ENCODE peak calls at places on chromosomes 3 and 15, in nine cellular contexts. I, R, A, D, Z, K, Q, U and E are unnamed samples.

GRCh38 chr3:98099848-98100247 is 12.9 kb downstream of the OR5AC2 start:
- DNase-seq in I (no peak), R (no peak), A (no peak), D (no peak), Z (no peak), K (no peak), Q (no peak), U (no peak), E (no peak)

GRCh38 chr3:65559643-65560042 is 479.1 kb downstream of the MAGI1 start:
- DNase-seq in I (no peak), R (no peak), A (no peak), D (no peak), Z (no peak), K (no peak), Q (no peak), U (no peak), E (no peak)

GRCh38 chr15:68229386-68230156 is at the start of gene CLN6:
- DNase-seq in I (peak; percentile 89), R (peak; percentile 94), A (peak; percentile 74), D (peak; percentile 84), Z (peak; percentile 92), K (peak; percentile 94), Q (peak; percentile 94), U (peak; percentile 80), E (peak; percentile 99)

GRCh38 chr15:70077436-70077835 is 20.3 kb downstream of the TLE3 start:
- DNase-seq in I (no peak), R (no peak), A (no peak), D (peak; percentile 40), Z (no peak), K (no peak), Q (no peak), U (no peak), E (peak; percentile 65)

GRCh38 chr15:41944313-41944940 is 27.9 kb downstream of the EHD4 start:
- DNase-seq in I (no peak), R (peak; percentile 95), A (peak; percentile 95), D (peak; percentile 69), Z (no peak), K (no peak), Q (peak; percentile 88), U (no peak), E (peak; percentile 90)

GRCh38 chr3:87509401-87509800 is 233.0 kb upstream of the POU1F1 start:
- DNase-seq in I (peak; percentile 32), R (no peak), A (no peak), D (no peak), Z (no peak), K (no peak), Q (no peak), U (no peak), E (no peak)

GRCh38 chr3:110180733-110181132 is 843.4 kb upstream of the DPPA4 start:
- DNase-seq in I (no peak), R (peak; percentile 68), A (peak; percentile 16), D (peak; percentile 12), Z (no peak), K (no peak), Q (no peak), U (no peak), E (no peak)

GRCh38 chr3:94293793-94294195 is 230.9 kb downstream of the NSUN3 start:
- DNase-seq in I (no peak), R (no peak), A (peak; percentile 16), D (no peak), Z (no peak), K (no peak), Q (no peak), U (no peak), E (no peak)

GRCh38 chr15:79595995-79596622 is 164.0 kb downstream of the MINAR1 start:
- DNase-seq in I (peak; percentile 98), R (peak; percentile 88), A (peak; percentile 65), D (no peak), Z (peak; percentile 92), K (no peak), Q (peak; percentile 91), U (peak; percentile 12), E (peak; percentile 82)

GRCh38 chr15:68228971-68229385 is 550 bp downstream of the CLN6 start:
- DNase-seq in I (peak; percentile 60), R (peak; percentile 48), A (no peak), D (no peak), Z (peak; percentile 54), K (no peak), Q (peak; percentile 27), U (no peak), E (peak; percentile 90)

GRCh38 chr3:97821810-97822775 is at the start of gene CRYBG3:
- DNase-seq in I (peak; percentile 87), R (peak; percentile 96), A (peak; percentile 81), D (peak; percentile 85), Z (peak; percentile 69), K (peak; percentile 93), Q (peak; percentile 88), U (peak; percentile 81), E (peak; percentile 95)

GRCh38 chr15:48084759-48085420 is 35.9 kb upstream of the SLC24A5 start:
- DNase-seq in I (peak; percentile 78), R (peak; percentile 32), A (peak; percentile 49), D (no peak), Z (peak; percentile 23), K (no peak), Q (peak; percentile 48), U (no peak), E (no peak)

GRCh38 chr3:12180218-12180617 is 21.5 kb upstream of the TIMP4 start:
- DNase-seq in I (no peak), R (peak; percentile 68), A (peak; percentile 88), D (peak; percentile 35), Z (no peak), K (peak; percentile 89), Q (no peak), U (no peak), E (peak; percentile 88)

GRCh38 chr3:128813003-128813564 is 66.3 kb upstream of the ACAD9 start:
- DNase-seq in I (no peak), R (no peak), A (no peak), D (no peak), Z (no peak), K (no peak), Q (no peak), U (no peak), E (no peak)
- H3K27ac ChIP-seq in I (no peak overlapping the region), R (no peak overlapping the region), A (no peak overlapping the region), D (peak overlapping the region; percentile 79), Z (no peak overlapping the region), K (peak overlapping the region; percentile 4), Q (peak overlapping the region; percentile 2), U (no peak overlapping the region), E (no peak overlapping the region)

DNA sequence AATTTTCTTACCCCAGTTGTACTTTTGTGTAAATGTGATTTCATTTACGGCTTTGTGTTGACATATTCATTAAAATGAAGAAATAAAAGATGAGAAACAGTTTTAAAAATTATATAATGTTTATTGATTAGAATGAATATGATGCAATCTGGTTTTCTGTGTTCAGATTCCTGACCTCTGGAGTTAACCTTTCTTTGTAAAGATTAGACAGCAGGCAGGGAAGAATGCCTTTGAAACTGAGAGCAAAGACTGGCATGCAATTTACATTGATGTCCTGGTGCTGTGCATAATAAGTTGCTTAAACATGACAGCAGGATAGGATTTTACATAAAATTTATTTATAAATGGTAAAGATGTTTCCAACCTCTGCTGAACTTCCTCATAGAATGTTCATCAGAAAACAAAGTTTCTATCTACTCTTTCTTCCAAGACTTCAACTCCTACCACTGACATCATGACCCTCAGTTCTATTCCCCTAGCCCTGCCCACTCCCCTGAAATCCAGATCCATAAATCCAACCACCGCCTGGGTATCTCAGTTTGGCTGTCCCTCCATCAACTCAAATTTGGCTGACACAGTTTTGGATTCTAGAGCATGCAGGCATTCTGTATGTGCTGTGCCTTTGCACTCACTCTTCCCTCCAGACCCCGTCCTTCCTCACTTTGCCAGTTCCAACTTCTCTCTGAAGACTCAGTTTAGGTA is 1.7 kb downstream of the HGD start:
- DNase-seq in I (peak; percentile 15), R (no peak), A (no peak), D (no peak), Z (no peak), K (no peak), Q (no peak), U (no peak), E (no peak)
- H3K27ac ChIP-seq in I (peak overlapping the region; percentile 98), R (no peak overlapping the region), A (no peak overlapping the region), D (no peak overlapping the region), Z (no peak overlapping the region), K (no peak overlapping the region), Q (no peak overlapping the region), U (no peak overlapping the region), E (no peak overlapping the region)

GRCh38 chr3:138824114-138824506 is 10.6 kb downstream of the PIK3CB start:
- DNase-seq in I (peak; percentile 50), R (no peak), A (no peak), D (no peak), Z (no peak), K (no peak), Q (no peak), U (no peak), E (peak; percentile 68)
- H3K27ac ChIP-seq in I (peak overlapping the region; percentile 85), R (no peak overlapping the region), A (no peak overlapping the region), D (no peak overlapping the region), Z (no peak overlapping the region), K (no peak overlapping the region), Q (peak overlapping the region; percentile 40), U (no peak overlapping the region), E (no peak overlapping the region)

GRCh38 chr3:189567322-189567721 is 63.9 kb upstream of the TP63 start:
- DNase-seq in I (no peak), R (no peak), A (no peak), D (no peak), Z (no peak), K (no peak), Q (no peak), U (no peak), E (no peak)
- H3K27ac ChIP-seq in I (no peak overlapping the region), R (no peak overlapping the region), A (no peak overlapping the region), D (no peak overlapping the region), Z (no peak overlapping the region), K (no peak overlapping the region), Q (no peak overlapping the region), U (no peak overlapping the region), E (no peak overlapping the region)

DNA sequence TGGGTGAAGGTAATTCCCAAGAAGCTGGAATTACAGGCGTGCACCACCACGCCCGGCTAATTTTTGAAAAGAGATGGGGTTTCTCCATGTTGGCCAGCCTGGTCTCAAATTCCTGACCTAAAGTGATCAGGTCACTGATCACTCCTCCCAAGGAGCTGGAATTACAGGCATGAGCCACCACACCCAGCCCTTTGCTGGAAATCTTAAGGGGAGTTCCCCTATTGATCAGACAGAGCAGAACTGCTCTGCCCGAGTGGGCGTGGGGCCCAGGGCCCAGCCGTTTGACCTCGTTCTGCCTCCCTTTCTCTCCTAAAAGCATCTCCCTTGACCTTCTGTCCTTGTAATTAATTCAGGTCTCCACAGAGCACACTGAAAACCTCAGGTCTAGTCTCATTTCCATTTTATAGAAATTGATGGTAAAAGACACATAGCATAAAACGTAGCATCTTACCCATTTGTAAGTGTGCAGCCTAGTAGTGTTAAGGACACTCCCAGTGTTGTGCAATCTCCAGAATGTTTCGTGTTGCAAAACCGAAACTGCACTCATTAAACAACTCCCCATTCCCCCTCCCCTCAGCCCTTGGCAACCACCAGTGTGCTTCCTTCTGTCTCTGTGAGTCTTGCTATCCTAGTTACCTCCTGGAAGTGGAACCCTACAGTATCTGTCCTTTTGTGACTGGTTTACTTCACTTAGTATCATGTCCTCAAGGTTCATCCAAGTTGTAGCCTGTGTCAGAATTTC is 89.3 kb downstream of the SLCO3A1 start:
- DNase-seq in I (no peak), R (peak; percentile 93), A (peak; percentile 85), D (peak; percentile 82), Z (peak; percentile 45), K (peak; percentile 81), Q (peak; percentile 81), U (peak; percentile 6), E (no peak)
- H3K27ac ChIP-seq in I (no peak overlapping the region), R (peak overlapping the region; percentile 65), A (peak overlapping the region; percentile 30), D (peak overlapping the region; percentile 34), Z (no peak overlapping the region), K (peak overlapping the region; percentile 87), Q (peak overlapping the region; percentile 97), U (no peak overlapping the region), E (no peak overlapping the region)